ENCODE peak calls at places on chromosome 7, in eight cellular contexts. T, I, H, S, D, C, K and G are unnamed samples.

GRCh38 chr7:90596745-90597526 is 815 bp downstream of the CDK14 start:
- DNase-seq in T (no peak), I (no peak), H (no peak), S (no peak), D (no peak), C (peak; percentile 82), K (no peak), G (no peak)

GRCh38 chr7:151091003-151091402 is 4.7 kb downstream of the AGAP3 start:
- DNase-seq in T (no peak), I (no peak), H (no peak), S (no peak), D (no peak), C (no peak), K (no peak), G (no peak)

GRCh38 chr7:116857052-116857451 is 5.3 kb upstream of the CAPZA2 start:
- DNase-seq in T (no peak), I (no peak), H (no peak), S (no peak), D (no peak), C (no peak), K (no peak), G (no peak)

GRCh38 chr7:81036041-81036440 is 117.2 kb upstream of the SEMA3C start:
- DNase-seq in T (no peak), I (no peak), H (no peak), S (no peak), D (no peak), C (no peak), K (no peak), G (no peak)

GRCh38 chr7:11228515-11228914 is 254.8 kb downstream of the PHF14 start:
- DNase-seq in T (no peak), I (peak; percentile 79), H (no peak), S (peak; percentile 85), D (no peak), C (no peak), K (peak; percentile 79), G (peak; percentile 91)

GRCh38 chr7:105876964-105877601 is 684 bp upstream of the ATXN7L1 start:
- DNase-seq in T (peak; percentile 37), I (peak; percentile 45), H (peak; percentile 68), S (peak; percentile 80), D (peak; percentile 75), C (peak; percentile 71), K (peak; percentile 52), G (no peak)

GRCh38 chr7:41459623-41460256 is 243.2 kb downstream of the INHBA start:
- DNase-seq in T (no peak), I (no peak), H (no peak), S (no peak), D (no peak), C (no peak), K (no peak), G (no peak)

GRCh38 chr7:20301311-20301939 is 29.3 kb upstream of the ITGB8 start:
- DNase-seq in T (no peak), I (no peak), H (peak; percentile 10), S (no peak), D (no peak), C (no peak), K (no peak), G (no peak)

GRCh38 chr7:93185303-93186027 is 37.3 kb upstream of the SAMD9L start:
- DNase-seq in T (no peak), I (no peak), H (no peak), S (no peak), D (no peak), C (no peak), K (no peak), G (no peak)

GRCh38 chr7:159025161-159025779 is 119.4 kb downstream of the VIPR2 start:
- DNase-seq in T (no peak), I (peak; percentile 15), H (no peak), S (peak; percentile 59), D (no peak), C (no peak), K (no peak), G (no peak)

GRCh38 chr7:138967159-138967558 is 14.0 kb downstream of the KIAA1549 start:
- DNase-seq in T (no peak), I (no peak), H (no peak), S (no peak), D (no peak), C (no peak), K (no peak), G (no peak)

GRCh38 chr7:55211721-55212120 is 153.4 kb upstream of the LANCL2 start:
- DNase-seq in T (no peak), I (no peak), H (no peak), S (no peak), D (no peak), C (no peak), K (no peak), G (no peak)

GRCh38 chr7:118053353-118053752 is 130.6 kb upstream of the LSM8 start:
- DNase-seq in T (no peak), I (no peak), H (no peak), S (no peak), D (no peak), C (no peak), K (no peak), G (no peak)

GRCh38 chr7:86477343-86477742 is 166.4 kb upstream of the GRM3 start:
- DNase-seq in T (no peak), I (no peak), H (no peak), S (no peak), D (no peak), C (no peak), K (no peak), G (no peak)

GRCh38 chr7:64614812-64615211 is 51.1 kb upstream of the ZNF107 start:
- DNase-seq in T (no peak), I (no peak), H (no peak), S (no peak), D (no peak), C (no peak), K (no peak), G (no peak)

GRCh38 chr7:105559926-105560325 is 21.4 kb downstream of the EFCAB10 start:
- DNase-seq in T (no peak), I (no peak), H (no peak), S (no peak), D (no peak), C (no peak), K (no peak), G (no peak)

GRCh38 chr7:117427258-117427701 is at the start of gene ASZ1:
- DNase-seq in T (peak; percentile 20), I (no peak), H (no peak), S (no peak), D (no peak), C (peak; percentile 11), K (no peak), G (no peak)

GRCh38 chr7:99563650-99564049 is 5.2 kb downstream of the ZNF655 start:
- DNase-seq in T (no peak), I (no peak), H (peak; percentile 72), S (no peak), D (no peak), C (no peak), K (no peak), G (no peak)

GRCh38 chr7:121126801-121127534 is 138.5 kb downstream of the CPED1 start:
- DNase-seq in T (no peak), I (no peak), H (peak; percentile 10), S (no peak), D (no peak), C (peak; percentile 4), K (no peak), G (no peak)
- TF ChIP-seq EP300 in T (no peak), I (no peak), H (no peak), S (no peak), D (no peak), C (no peak), K (no peak), G (no peak)

DNA sequence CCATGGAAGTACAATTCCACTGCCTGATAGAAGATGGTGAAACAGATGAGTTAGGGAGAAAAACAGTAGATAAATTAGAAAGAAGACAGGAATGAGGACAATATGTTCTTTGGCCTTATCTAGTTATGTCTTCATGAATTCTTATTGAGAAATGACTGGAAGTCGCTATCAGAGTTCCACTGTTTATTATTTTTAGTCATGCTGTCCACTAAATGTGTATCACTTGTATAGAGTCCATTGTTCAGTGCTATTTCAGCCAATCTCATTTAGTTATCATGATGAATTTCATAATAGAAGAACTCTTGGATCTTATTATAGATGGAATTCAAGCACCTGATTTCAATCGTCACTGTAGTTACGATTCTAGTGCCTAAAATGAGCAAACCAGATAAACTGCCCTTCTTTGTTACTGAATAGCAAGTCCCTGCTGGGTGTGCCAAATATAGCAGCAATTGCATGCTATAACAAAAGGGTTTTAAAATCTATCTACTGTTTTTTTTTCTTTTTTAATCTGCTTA is 177.7 kb upstream of the COL1A2 start:
- DNase-seq in T (no peak), I (peak; percentile 22), H (no peak), S (no peak), D (no peak), C (no peak), K (no peak), G (no peak)
- TF ChIP-seq EP300 in T (no peak), I (peak; percentile 28), H (no peak), S (no peak), D (no peak), C (no peak), K (no peak), G (no peak)

GRCh38 chr7:24701232-24701898 is 55.9 kb downstream of the GSDME start:
- DNase-seq in T (no peak), I (no peak), H (no peak), S (no peak), D (no peak), C (no peak), K (no peak), G (no peak)
- TF ChIP-seq EP300 in T (no peak), I (no peak), H (no peak), S (no peak), D (no peak), C (peak; percentile 76), K (no peak), G (no peak)

GRCh38 chr7:109282726-109283125 is 713.1 kb downstream of the DNAJB9 start:
- DNase-seq in T (no peak), I (no peak), H (no peak), S (no peak), D (no peak), C (no peak), K (peak; percentile 26), G (no peak)
- TF ChIP-seq EP300 in T (no peak), I (no peak), H (no peak), S (no peak), D (no peak), C (no peak), K (no peak), G (no peak)